ENCODE peak calls at places on chromosomes 7 and 10, in six cellular contexts. One of them, this sample, is unnamed.

GRCh38 chr7:72925546-72926120 is 738 bp downstream of the POM121 start:
- DNase-seq in GM10248: peak; percentile 24
- DNase-seq in GM13977: peak; percentile 9
- DNase-seq in lower lobe of right lung: no peak
- DNase-seq in astrocyte of the spinal cord: peak; percentile 6
- DNase-seq in PC-3: no peak
- DNase-seq in this sample: no peak

GRCh38 chr7:114439581-114439980 is 25.0 kb downstream of the FOXP2 start:
- DNase-seq in GM10248: no peak
- DNase-seq in GM13977: no peak
- DNase-seq in lower lobe of right lung: no peak
- DNase-seq in astrocyte of the spinal cord: no peak
- DNase-seq in PC-3: no peak
- DNase-seq in this sample: no peak

GRCh38 chr10:57723305-57723704 is 544.4 kb downstream of the IPMK start:
- DNase-seq in GM10248: no peak
- DNase-seq in GM13977: no peak
- DNase-seq in lower lobe of right lung: no peak
- DNase-seq in astrocyte of the spinal cord: no peak
- DNase-seq in PC-3: no peak
- DNase-seq in this sample: no peak

GRCh38 chr7:83161186-83161585 is 1.5 kb downstream of the PCLO start:
- DNase-seq in GM10248: no peak
- DNase-seq in GM13977: no peak
- DNase-seq in lower lobe of right lung: no peak
- DNase-seq in astrocyte of the spinal cord: no peak
- DNase-seq in PC-3: no peak
- DNase-seq in this sample: no peak

GRCh38 chr7:16062269-16062668 is 359.1 kb downstream of the CRPPA start:
- DNase-seq in GM10248: no peak
- DNase-seq in GM13977: no peak
- DNase-seq in lower lobe of right lung: no peak
- DNase-seq in astrocyte of the spinal cord: peak; percentile 94
- DNase-seq in PC-3: peak; percentile 65
- DNase-seq in this sample: no peak

GRCh38 chr7:36346260-36346831 is 43.3 kb upstream of the ANLN start:
- DNase-seq in GM10248: no peak
- DNase-seq in GM13977: no peak
- DNase-seq in lower lobe of right lung: no peak
- DNase-seq in astrocyte of the spinal cord: no peak
- DNase-seq in PC-3: no peak
- DNase-seq in this sample: no peak

GRCh38 chr7:50564630-50565558 is at the start of gene DDC:
- DNase-seq in GM10248: peak; percentile 2
- DNase-seq in GM13977: no peak
- DNase-seq in lower lobe of right lung: no peak
- DNase-seq in astrocyte of the spinal cord: no peak
- DNase-seq in PC-3: no peak
- DNase-seq in this sample: no peak

GRCh38 chr7:47049234-47049774 is 532.6 kb downstream of the TNS3 start:
- DNase-seq in GM10248: no peak
- DNase-seq in GM13977: no peak
- DNase-seq in lower lobe of right lung: no peak
- DNase-seq in astrocyte of the spinal cord: no peak
- DNase-seq in PC-3: no peak
- DNase-seq in this sample: no peak

GRCh38 chr10:118343115-118343514 is 991 bp upstream of the FAM204A start:
- DNase-seq in GM10248: no peak
- DNase-seq in GM13977: no peak
- DNase-seq in lower lobe of right lung: no peak
- DNase-seq in astrocyte of the spinal cord: peak; percentile 1
- DNase-seq in PC-3: peak; percentile 12
- DNase-seq in this sample: no peak

GRCh38 chr7:138962561-138963270 is 18.5 kb downstream of the KIAA1549 start:
- DNase-seq in GM10248: no peak
- DNase-seq in GM13977: no peak
- DNase-seq in lower lobe of right lung: no peak
- DNase-seq in astrocyte of the spinal cord: no peak
- DNase-seq in PC-3: no peak
- DNase-seq in this sample: no peak

GRCh38 chr7:1236132-1236655 is 3.5 kb downstream of the UNCX start:
- DNase-seq in GM10248: no peak
- DNase-seq in GM13977: no peak
- DNase-seq in lower lobe of right lung: no peak
- DNase-seq in astrocyte of the spinal cord: no peak
- DNase-seq in PC-3: no peak
- DNase-seq in this sample: no peak

GRCh38 chr7:156038345-156038744 is 226.1 kb upstream of the SHH start:
- DNase-seq in GM10248: no peak
- DNase-seq in GM13977: no peak
- DNase-seq in lower lobe of right lung: no peak
- DNase-seq in astrocyte of the spinal cord: no peak
- DNase-seq in PC-3: no peak
- DNase-seq in this sample: no peak

GRCh38 chr10:69071610-69072009 is 16.3 kb upstream of the SRGN start:
- DNase-seq in GM10248: no peak
- DNase-seq in GM13977: no peak
- DNase-seq in lower lobe of right lung: no peak
- DNase-seq in astrocyte of the spinal cord: no peak
- DNase-seq in PC-3: no peak
- DNase-seq in this sample: no peak

GRCh38 chr7:103446046-103446520 is at the start of gene SLC26A5:
- DNase-seq in GM10248: peak; percentile 29
- DNase-seq in GM13977: peak; percentile 53
- DNase-seq in lower lobe of right lung: peak; percentile 76
- DNase-seq in astrocyte of the spinal cord: no peak
- DNase-seq in PC-3: peak; percentile 75
- DNase-seq in this sample: no peak

GRCh38 chr10:11533328-11533781 is 78.1 kb downstream of the USP6NL start:
- DNase-seq in GM10248: no peak
- DNase-seq in GM13977: no peak
- DNase-seq in lower lobe of right lung: no peak
- DNase-seq in astrocyte of the spinal cord: no peak
- DNase-seq in PC-3: no peak
- DNase-seq in this sample: no peak

GRCh38 chr7:139297795-139298194 is 43.3 kb upstream of the FMC1 start:
- DNase-seq in GM10248: no peak
- DNase-seq in GM13977: no peak
- DNase-seq in lower lobe of right lung: no peak
- DNase-seq in astrocyte of the spinal cord: no peak
- DNase-seq in PC-3: no peak
- DNase-seq in this sample: no peak

GRCh38 chr10:113320980-113321379 is 231.9 kb upstream of the HABP2 start:
- DNase-seq in GM10248: no peak
- DNase-seq in GM13977: no peak
- DNase-seq in lower lobe of right lung: no peak
- DNase-seq in astrocyte of the spinal cord: no peak
- DNase-seq in PC-3: no peak
- DNase-seq in this sample: no peak

GRCh38 chr7:35334511-35334910 is 80.6 kb upstream of the TBX20 start:
- DNase-seq in GM10248: no peak
- DNase-seq in GM13977: no peak
- DNase-seq in lower lobe of right lung: no peak
- DNase-seq in astrocyte of the spinal cord: no peak
- DNase-seq in PC-3: peak; percentile 57
- DNase-seq in this sample: no peak

GRCh38 chr7:100607111-100607510 is 4.9 kb downstream of the PCOLCE start:
- DNase-seq in GM10248: no peak
- DNase-seq in GM13977: no peak
- DNase-seq in lower lobe of right lung: no peak
- DNase-seq in astrocyte of the spinal cord: no peak
- DNase-seq in PC-3: peak; percentile 69
- DNase-seq in this sample: no peak

GRCh38 chr7:125670926-125671572 is 741.4 kb upstream of the POT1 start:
- DNase-seq in GM10248: peak; percentile 8
- DNase-seq in GM13977: no peak
- DNase-seq in lower lobe of right lung: no peak
- DNase-seq in astrocyte of the spinal cord: peak; percentile 50
- DNase-seq in PC-3: peak; percentile 37
- DNase-seq in this sample: no peak

GRCh38 chr10:60305394-60305892 is 84.2 kb downstream of the ANK3 start:
- DNase-seq in GM10248: no peak
- DNase-seq in GM13977: no peak
- DNase-seq in lower lobe of right lung: no peak
- DNase-seq in astrocyte of the spinal cord: peak; percentile 60
- DNase-seq in PC-3: no peak
- DNase-seq in this sample: no peak

GRCh38 chr10:43377393-43377883 is 6.0 kb downstream of the FXYD4 start:
- DNase-seq in GM10248: no peak
- DNase-seq in GM13977: no peak
- DNase-seq in lower lobe of right lung: peak; percentile 61
- DNase-seq in astrocyte of the spinal cord: no peak
- DNase-seq in PC-3: peak; percentile 32
- DNase-seq in this sample: no peak
- TF ChIP-seq CTCF in GM10248: no peak
- TF ChIP-seq CTCF in GM13977: no peak
- TF ChIP-seq CTCF in lower lobe of right lung: peak; percentile 28
- TF ChIP-seq CTCF in astrocyte of the spinal cord: no peak
- TF ChIP-seq CTCF in PC-3: peak; percentile 23
- TF ChIP-seq CTCF in this sample: no peak

DNA sequence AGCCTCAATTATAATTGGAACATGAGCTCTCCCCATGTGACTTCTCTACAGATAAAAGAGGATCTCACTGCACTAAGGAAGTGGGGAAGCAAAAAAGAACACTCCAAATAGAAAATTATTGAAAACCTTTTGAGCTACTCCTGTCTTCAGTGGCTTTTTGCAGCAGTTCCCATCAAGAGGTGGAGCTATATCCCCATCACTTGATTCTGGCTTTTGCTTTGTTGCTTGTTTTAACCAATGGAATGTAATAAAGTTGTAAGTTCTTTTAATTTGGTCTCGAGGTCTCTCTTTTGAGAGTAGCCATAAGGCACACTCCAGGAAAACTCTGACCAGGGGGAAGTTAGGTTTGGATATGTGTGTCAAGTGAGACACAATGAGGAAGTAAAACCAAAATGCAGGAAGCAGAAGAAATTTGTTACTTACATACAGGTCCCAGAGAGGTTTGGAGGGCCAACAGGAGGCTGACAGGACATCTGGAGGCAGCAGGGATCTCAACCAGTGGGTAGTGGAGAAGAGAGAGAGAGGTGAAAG is 569.4 kb downstream of the HTR7 start:
- DNase-seq in GM10248: no peak
- DNase-seq in GM13977: no peak
- DNase-seq in lower lobe of right lung: no peak
- DNase-seq in astrocyte of the spinal cord: peak; percentile 74
- DNase-seq in PC-3: peak; percentile 53
- DNase-seq in this sample: no peak
- TF ChIP-seq CTCF in GM10248: no peak
- TF ChIP-seq CTCF in GM13977: no peak
- TF ChIP-seq CTCF in lower lobe of right lung: no peak
- TF ChIP-seq CTCF in astrocyte of the spinal cord: peak; percentile 65
- TF ChIP-seq CTCF in PC-3: peak; percentile 63
- TF ChIP-seq CTCF in this sample: no peak

GRCh38 chr10:48697821-48698764 is 13.4 kb downstream of the WDFY4 start:
- DNase-seq in GM10248: no peak
- DNase-seq in GM13977: no peak
- DNase-seq in lower lobe of right lung: no peak
- DNase-seq in astrocyte of the spinal cord: no peak
- DNase-seq in PC-3: no peak
- DNase-seq in this sample: no peak
- TF ChIP-seq CTCF in GM10248: peak; percentile 1
- TF ChIP-seq CTCF in GM13977: peak; percentile 26
- TF ChIP-seq CTCF in lower lobe of right lung: no peak
- TF ChIP-seq CTCF in astrocyte of the spinal cord: no peak
- TF ChIP-seq CTCF in PC-3: peak; percentile 15
- TF ChIP-seq CTCF in this sample: no peak

GRCh38 chr10:15801641-15802040 is 58.7 kb downstream of the MINDY3 start:
- DNase-seq in GM10248: no peak
- DNase-seq in GM13977: no peak
- DNase-seq in lower lobe of right lung: no peak
- DNase-seq in astrocyte of the spinal cord: no peak
- DNase-seq in PC-3: no peak
- DNase-seq in this sample: no peak
- TF ChIP-seq CTCF in GM10248: no peak
- TF ChIP-seq CTCF in GM13977: no peak
- TF ChIP-seq CTCF in lower lobe of right lung: no peak
- TF ChIP-seq CTCF in astrocyte of the spinal cord: no peak
- TF ChIP-seq CTCF in PC-3: no peak
- TF ChIP-seq CTCF in this sample: no peak

GRCh38 chr10:126596472-126597016 is 73.9 kb downstream of the C10orf90 start:
- DNase-seq in GM10248: no peak
- DNase-seq in GM13977: no peak
- DNase-seq in lower lobe of right lung: no peak
- DNase-seq in astrocyte of the spinal cord: no peak
- DNase-seq in PC-3: no peak
- DNase-seq in this sample: no peak

GRCh38 chr10:126595160-126595559 is 75.3 kb downstream of the C10orf90 start:
- DNase-seq in GM10248: no peak
- DNase-seq in GM13977: no peak
- DNase-seq in lower lobe of right lung: no peak
- DNase-seq in astrocyte of the spinal cord: no peak
- DNase-seq in PC-3: no peak
- DNase-seq in this sample: no peak

GRCh38 chr10:126597206-126597605 is 73.3 kb downstream of the C10orf90 start:
- DNase-seq in GM10248: no peak
- DNase-seq in GM13977: no peak
- DNase-seq in lower lobe of right lung: no peak
- DNase-seq in astrocyte of the spinal cord: no peak
- DNase-seq in PC-3: no peak
- DNase-seq in this sample: no peak

GRCh38 chr10:126599949-126600627 is 70.4 kb downstream of the C10orf90 start:
- DNase-seq in GM10248: no peak
- DNase-seq in GM13977: no peak
- DNase-seq in lower lobe of right lung: no peak
- DNase-seq in astrocyte of the spinal cord: no peak
- DNase-seq in PC-3: no peak
- DNase-seq in this sample: no peak

GRCh38 chr10:126598009-126598408 is 72.5 kb downstream of the C10orf90 start:
- DNase-seq in GM10248: peak; percentile 20
- DNase-seq in GM13977: peak; percentile 11
- DNase-seq in lower lobe of right lung: peak; percentile 54
- DNase-seq in astrocyte of the spinal cord: peak; percentile 50
- DNase-seq in PC-3: peak; percentile 75
- DNase-seq in this sample: peak; percentile 35
- TF ChIP-seq CTCF in GM10248: peak; percentile 36
- TF ChIP-seq CTCF in GM13977: peak; percentile 51
- TF ChIP-seq CTCF in lower lobe of right lung: peak; percentile 41
- TF ChIP-seq CTCF in astrocyte of the spinal cord: peak; percentile 86
- TF ChIP-seq CTCF in PC-3: peak; percentile 69
- TF ChIP-seq CTCF in this sample: peak; percentile 22

DNA sequence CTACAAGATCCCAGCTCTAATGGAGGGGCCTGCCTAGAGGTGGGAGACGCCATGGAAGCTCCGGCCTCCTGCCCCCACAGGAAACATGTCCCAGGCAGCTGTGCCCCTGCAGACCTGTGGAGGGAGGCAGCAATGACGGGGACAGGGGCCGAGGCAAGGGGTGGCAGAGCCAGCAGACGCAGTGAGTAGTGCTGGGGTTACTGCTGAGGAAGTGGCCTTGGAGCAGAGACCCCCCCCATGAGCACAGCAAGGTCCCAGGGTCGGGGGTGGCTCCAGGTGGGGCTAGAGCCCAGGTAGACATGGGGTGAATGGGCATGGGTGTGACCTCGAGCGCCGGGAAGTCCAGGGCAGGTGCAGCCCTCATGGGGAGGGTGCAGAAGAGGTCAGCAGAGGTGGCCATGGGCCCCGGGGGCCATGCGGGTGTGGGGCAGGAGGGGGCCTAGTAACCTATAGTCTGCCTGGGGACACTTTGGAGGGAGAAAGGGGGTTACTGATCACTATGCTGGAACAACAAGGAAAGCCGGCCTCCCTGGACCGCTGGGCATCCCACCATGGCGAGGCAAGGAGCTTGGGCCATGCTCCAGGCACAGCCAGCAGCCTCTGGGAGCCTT is 45.5 kb downstream of the JAKMIP3 start:
- DNase-seq in GM10248: no peak
- DNase-seq in GM13977: no peak
- DNase-seq in lower lobe of right lung: peak; percentile 35
- DNase-seq in astrocyte of the spinal cord: no peak
- DNase-seq in PC-3: no peak
- DNase-seq in this sample: no peak
- TF ChIP-seq CTCF in GM10248: no peak
- TF ChIP-seq CTCF in GM13977: no peak
- TF ChIP-seq CTCF in lower lobe of right lung: no peak
- TF ChIP-seq CTCF in astrocyte of the spinal cord: no peak
- TF ChIP-seq CTCF in PC-3: no peak
- TF ChIP-seq CTCF in this sample: no peak

This sample was measured in activated CD8-positive, alpha-beta T cell treated with anti-CD3 and anti-CD28 coated beads for 36 hours.